ENCODE peak calls at places on chromosomes 3 and 15, in eight cellular contexts. Y is GM13977; N is AG04449; V is astrocyte of the spinal cord; S is epithelial cell of esophagus; C is CD8-positive, alpha-beta T cell; Q is A549; M is Peyer's patch. U is an unnamed sample.

GRCh38 chr3:127760361-127760760 is 62.0 kb downstream of the MGLL start:
- DNase-seq in V (no peak), M (peak; percentile 33), Q (no peak), N (no peak), C (no peak), Y (no peak), S (no peak), U (no peak)

GRCh38 chr3:130490246-130490645 is 26.7 kb upstream of the COL6A6 start:
- DNase-seq in M (no peak), V (no peak), Q (no peak), S (no peak), C (no peak), N (no peak), Y (no peak), U (no peak)

GRCh38 chr3:179081885-179082284 is 10.3 kb upstream of the ZMAT3 start:
- DNase-seq in C (no peak), S (no peak), Y (no peak), M (no peak), N (no peak), Q (no peak), V (no peak), U (no peak)

GRCh38 chr15:74642328-74642723 is 26.7 kb downstream of the CLK3 start:
- DNase-seq in C (no peak), S (peak; percentile 73), M (no peak), N (no peak), Q (no peak), V (no peak), Y (no peak), U (no peak)

GRCh38 chr15:29115093-29115991 is 154.3 kb downstream of the NSMCE3 start:
- DNase-seq in M (no peak), Q (peak; percentile 20), C (peak; percentile 5), Y (no peak), N (no peak), V (peak; percentile 16), S (no peak), U (no peak)

GRCh38 chr3:54853573-54854404 is 74.1 kb downstream of the LRTM1 start:
- DNase-seq in M (peak; percentile 77), N (no peak), Y (peak; percentile 69), C (peak; percentile 4), S (peak; percentile 46), Q (peak; percentile 70), V (peak; percentile 83), U (no peak)

GRCh38 chr15:45702041-45702440 is 67.2 kb downstream of the SQOR start:
- DNase-seq in S (peak; percentile 60), M (no peak), Q (no peak), N (no peak), Y (no peak), V (no peak), C (no peak), U (no peak)

GRCh38 chr3:173826901-173827609 is 429.5 kb downstream of the NLGN1 start:
- DNase-seq in N (peak; percentile 34), Y (no peak), M (no peak), C (no peak), Q (no peak), S (no peak), V (peak; percentile 81), U (no peak)

GRCh38 chr3:113212155-113212844 is 943 bp downstream of the BOC start:
- DNase-seq in M (no peak), Y (no peak), C (no peak), Q (peak; percentile 25), V (peak; percentile 37), S (no peak), N (no peak), U (no peak)

GRCh38 chr3:177482048-177482741 is 284.9 kb upstream of the TBL1XR1 start:
- DNase-seq in M (no peak), V (peak; percentile 29), N (no peak), Y (no peak), Q (no peak), S (no peak), C (no peak), U (no peak)

GRCh38 chr3:193928354-193929209 is 207.4 kb upstream of the HES1 start:
- DNase-seq in V (peak; percentile 22), Q (peak; percentile 3), S (peak; percentile 64), Y (no peak), M (no peak), C (no peak), N (no peak), U (no peak)

GRCh38 chr3:29067014-29067413 is 213.9 kb upstream of the RBMS3 start:
- DNase-seq in C (no peak), S (peak; percentile 86), M (no peak), N (no peak), Y (no peak), Q (no peak), V (no peak), U (no peak)

GRCh38 chr3:186418601-186419238 is 56.7 kb upstream of the DGKG start:
- DNase-seq in V (no peak), S (no peak), C (no peak), N (no peak), Q (no peak), Y (no peak), M (no peak), U (no peak)

GRCh38 chr15:100384108-100384410 is 42.3 kb upstream of the ADAMTS17 start:
- DNase-seq in S (no peak), Y (no peak), M (no peak), C (no peak), Q (no peak), N (no peak), V (no peak), U (no peak)
- TF ChIP-seq CTCF in S (no peak), Y (no peak), M (no peak), C (no peak), Q (no peak), N (no peak), V (no peak), U (no peak)

GRCh38 chr3:74883690-74884089 is 269.2 kb upstream of the CNTN3 start:
- DNase-seq in S (peak; percentile 15), N (peak; percentile 1), V (no peak), Q (no peak), C (no peak), Y (no peak), M (no peak), U (no peak)
- TF ChIP-seq CTCF in S (peak; percentile 47), N (peak; percentile 59), V (no peak), Q (no peak), C (no peak), Y (peak; percentile 32), M (no peak), U (no peak)

DNA sequence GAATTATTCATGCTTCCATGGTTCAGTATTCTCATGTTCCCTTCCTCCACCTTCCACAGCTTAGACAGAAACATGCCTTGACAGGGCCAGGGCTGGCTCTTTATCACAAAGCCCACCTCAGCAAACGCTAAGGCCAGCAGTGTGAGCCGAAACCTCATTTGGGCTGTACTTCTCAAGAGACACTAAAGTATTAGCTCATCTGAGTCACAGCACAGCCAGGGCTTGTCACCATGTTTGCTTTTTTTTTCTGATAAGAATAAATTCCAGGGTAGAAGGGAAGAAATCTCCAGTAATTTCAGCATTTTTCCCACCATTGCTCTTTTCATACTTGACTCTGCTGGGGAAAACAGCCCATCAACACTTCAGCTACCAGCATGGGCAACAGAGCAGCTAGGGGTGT is 95.4 kb downstream of the MYLK start:
- DNase-seq in C (no peak), Y (no peak), Q (no peak), V (no peak), S (no peak), N (no peak), M (no peak), U (no peak)
- TF ChIP-seq CTCF in C (no peak), Y (no peak), Q (no peak), V (no peak), S (no peak), N (no peak), M (no peak), U (no peak)

GRCh38 chr3:94990952-94991705 is 928.3 kb downstream of the NSUN3 start:
- DNase-seq in Q (no peak), M (no peak), Y (no peak), N (no peak), V (no peak), C (no peak), S (no peak), U (no peak)
- TF ChIP-seq CTCF in Q (no peak), M (no peak), Y (peak; percentile 19), N (no peak), V (no peak), C (no peak), S (no peak), U (no peak)

GRCh38 chr3:196970547-196971093 is 2.0 kb upstream of the PIGZ start:
- DNase-seq in V (no peak), S (no peak), N (no peak), C (no peak), Y (peak; percentile 24), Q (no peak), M (no peak), U (no peak)
- TF ChIP-seq CTCF in V (no peak), S (no peak), N (no peak), C (no peak), Y (no peak), Q (no peak), M (no peak), U (no peak)